ENCODE peak calls at places on chromosomes 6 and 20, in ten cellular contexts. N is right cardiac atrium; G is right lobe of liver; R is H1; C is kidney; M is uterus; S is CD8-positive, alpha-beta T cell; E is cardiac muscle cell; L is trophoblast cell; V is A549. H is an unnamed sample. For H3K4me1, the result is how much of the 10 kb centered on the place peaks cover.

GRCh38 chr6:95593025-95593424 is 15.7 kb downstream of the MANEA start:
- DNase-seq in N (no peak), L (no peak), S (no peak), V (no peak), M (no peak), C (no peak), R (no peak), E (no peak), G (no peak), H (no peak)

GRCh38 chr6:24704468-24704867 is 14.5 kb downstream of the C6orf62 start:
- DNase-seq in V (no peak), C (no peak), R (no peak), M (no peak), N (no peak), E (no peak), S (no peak), G (no peak), L (no peak), H (no peak)

GRCh38 chr6:51820555-51820954 is 266.9 kb downstream of the PKHD1 start:
- DNase-seq in G (no peak), R (no peak), V (no peak), L (no peak), S (no peak), C (no peak), N (no peak), E (peak), M (no peak), H (no peak)

GRCh38 chr6:45310118-45310788 is 17.9 kb upstream of the RUNX2 start:
- DNase-seq in N (no peak), E (no peak), M (no peak), S (peak), G (no peak), R (no peak), C (no peak), V (no peak), L (no peak), H (no peak)

GRCh38 chr6:168725821-168726220 is 284.8 kb downstream of the SMOC2 start:
- DNase-seq in L (no peak), S (no peak), C (no peak), G (no peak), N (no peak), M (no peak), E (no peak), R (no peak), V (no peak), H (no peak)

GRCh38 chr6:136146130-136146529 is 104.0 kb downstream of the MTFR2 start:
- DNase-seq in G (no peak), N (no peak), C (no peak), R (no peak), S (no peak), L (no peak), E (no peak), M (no peak), V (no peak), H (no peak)

GRCh38 chr6:13274707-13275434 is 53.5 kb downstream of the TBC1D7 start:
- DNase-seq in N (no peak), E (no peak), C (no peak), V (no peak), M (no peak), S (no peak), L (no peak), G (no peak), R (no peak), H (no peak)

GRCh38 chr20:23019403-23019802 is 15.7 kb upstream of the SSTR4 start:
- DNase-seq in R (no peak), C (no peak), S (no peak), L (no peak), E (no peak), N (no peak), V (no peak), G (no peak), M (no peak), H (no peak)

GRCh38 chr20:8330785-8331699 is 199.0 kb downstream of the PLCB1 start:
- DNase-seq in N (no peak), C (no peak), L (no peak), S (no peak), M (no peak), V (no peak), E (no peak), G (no peak), R (no peak), H (no peak)

GRCh38 chr6:127841811-127842210 is 59.0 kb downstream of the THEMIS start:
- DNase-seq in N (no peak), S (no peak), E (no peak), L (no peak), V (no peak), G (no peak), M (no peak), C (no peak), R (no peak), H (no peak)

GRCh38 chr20:57473246-57474042 is 51.5 kb downstream of the CTCFL start:
- DNase-seq in S (no peak), G (peak), L (no peak), V (no peak), M (no peak), C (peak), R (no peak), E (no peak), N (no peak), H (peak)

GRCh38 chr6:149086363-149086762 is 231.1 kb upstream of the TAB2 start:
- DNase-seq in M (no peak), N (no peak), E (no peak), V (no peak), S (no peak), R (no peak), G (no peak), L (no peak), C (no peak), H (no peak)

GRCh38 chr6:149084026-149084425 is 233.5 kb upstream of the TAB2 start:
- DNase-seq in N (no peak), L (no peak), G (no peak), E (no peak), M (no peak), S (no peak), R (no peak), C (no peak), V (no peak), H (no peak)

GRCh38 chr6:149087898-149088297 is 229.6 kb upstream of the TAB2 start:
- DNase-seq in N (no peak), E (no peak), M (no peak), G (no peak), V (no peak), L (peak), S (no peak), C (no peak), R (no peak), H (no peak)

GRCh38 chr6:149082320-149082719 is 235.2 kb upstream of the TAB2 start:
- DNase-seq in V (peak), G (peak), L (peak), R (peak), S (peak), M (peak), E (peak), C (peak), N (peak), H (peak)

GRCh38 chr6:149084761-149085574 is 232.5 kb upstream of the TAB2 start:
- DNase-seq in N (no peak), R (no peak), S (no peak), L (no peak), E (no peak), M (no peak), C (no peak), V (no peak), G (no peak), H (no peak)
- H3K4me1 ChIP-seq in N (under half), R (under half), S (under half), L (under half), E (under half), M (under half), C (under half), V (under half), G (under half), H (under half)

DNA sequence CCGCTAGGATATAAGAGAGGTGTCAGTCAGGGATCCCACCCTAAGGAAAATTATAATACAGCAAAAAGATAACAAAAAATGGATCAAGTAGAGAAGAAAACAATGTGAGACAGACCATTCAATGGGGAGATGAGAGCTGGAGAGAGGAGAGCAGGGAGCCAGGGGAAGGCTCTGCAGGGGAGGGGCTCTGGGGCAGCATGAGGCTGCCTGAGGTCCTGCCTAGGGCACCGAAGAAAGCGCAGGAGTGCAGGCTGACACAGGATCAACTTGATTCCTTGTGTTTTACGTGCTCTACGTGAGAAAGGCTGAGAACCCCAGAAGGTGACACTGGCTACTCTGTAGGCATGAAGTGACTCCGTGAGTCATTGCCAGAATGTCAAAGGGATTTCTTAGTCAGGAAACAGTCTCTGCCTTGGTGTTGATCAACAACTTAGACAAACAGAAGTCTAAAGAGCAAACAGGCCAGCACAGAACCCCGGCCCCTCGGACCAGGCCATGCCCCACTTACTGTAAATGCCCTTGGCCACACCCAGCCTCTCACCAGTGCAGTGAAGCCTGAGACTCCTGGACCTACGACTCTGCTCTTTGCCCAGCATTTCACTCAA is 290.1 kb upstream of the PRDM1 start:
- DNase-seq in N (no peak), S (no peak), E (no peak), L (peak), V (peak), R (no peak), M (no peak), C (no peak), G (peak), H (no peak)
- H3K4me1 ChIP-seq in N (under half), S (under half), E (under half), L (under half), V (half or more), R (under half), M (under half), C (under half), G (half or more), H (under half)

GRCh38 chr6:106799008-106799952 is 169.9 kb downstream of the QRSL1 start:
- DNase-seq in R (no peak), V (peak), L (no peak), C (no peak), S (no peak), N (no peak), M (no peak), G (no peak), E (peak), H (no peak)

GRCh38 chr6:106797186-106797585 is 167.8 kb downstream of the QRSL1 start:
- DNase-seq in E (no peak), V (no peak), L (no peak), N (no peak), G (no peak), C (no peak), R (no peak), S (no peak), M (no peak), H (no peak)

GRCh38 chr6:106794129-106794528 is 164.8 kb downstream of the QRSL1 start:
- DNase-seq in E (no peak), M (no peak), S (no peak), N (no peak), R (no peak), G (no peak), L (no peak), V (no peak), C (no peak), H (no peak)

GRCh38 chr6:106800379-106800778 is 171.0 kb downstream of the QRSL1 start:
- DNase-seq in C (no peak), S (no peak), L (no peak), E (no peak), G (no peak), N (no peak), M (no peak), R (no peak), V (no peak), H (no peak)

DNA sequence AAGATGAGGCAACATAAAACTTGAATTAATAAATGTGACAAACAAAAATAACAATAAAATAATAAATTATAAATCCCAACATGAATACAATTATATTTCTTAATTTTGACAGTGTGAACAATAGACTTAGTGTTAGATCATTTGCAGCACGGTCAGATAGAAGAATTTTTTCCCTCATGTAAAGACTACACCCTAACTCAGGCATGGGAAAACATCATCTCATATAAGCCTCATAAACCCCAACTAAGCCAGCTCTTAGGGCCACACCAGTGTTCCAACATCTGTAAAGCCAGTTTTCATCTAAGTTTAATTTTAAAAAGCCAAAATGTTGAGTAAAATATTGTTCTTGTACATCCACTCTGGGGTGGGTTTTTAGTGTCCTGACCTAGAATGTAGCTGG is 167.4 kb downstream of the QRSL1 start:
- DNase-seq in G (no peak), N (no peak), M (no peak), V (no peak), S (no peak), E (no peak), R (no peak), L (no peak), C (no peak), H (no peak)
- H3K4me1 ChIP-seq in G (under half), N (under half), M (under half), V (half or more), S (under half), E (under half), R (under half), L (under half), C (under half), H (under half)

DNA sequence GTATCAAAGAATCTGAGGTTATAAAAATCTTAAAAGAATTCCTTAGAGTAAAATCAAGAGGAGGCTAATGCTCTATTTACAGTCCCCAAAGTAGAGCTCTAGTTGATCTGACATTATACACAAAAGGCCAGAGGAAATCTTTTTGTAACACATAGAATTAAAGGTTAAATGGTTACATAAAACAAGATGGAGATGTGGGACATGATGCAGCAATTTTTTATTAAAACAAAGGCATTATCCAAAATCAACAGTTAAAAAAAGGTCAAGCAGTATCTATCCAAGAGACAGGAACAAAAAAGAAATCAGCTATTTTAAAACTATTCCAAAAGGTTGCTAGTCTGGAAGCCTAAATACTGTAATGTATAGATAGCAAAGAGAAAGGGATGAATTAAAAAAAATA is 20.4 kb downstream of the ELOVL5 start:
- DNase-seq in C (no peak), V (no peak), L (no peak), E (no peak), S (no peak), G (no peak), M (no peak), R (no peak), N (no peak), H (no peak)
- H3K4me1 ChIP-seq in C (under half), V (under half), L (under half), E (under half), S (under half), G (under half), M (under half), R (under half), N (under half), H (under half)

GRCh38 chr6:6679633-6680032 is 91.1 kb downstream of the LY86 start:
- DNase-seq in R (no peak), N (no peak), V (no peak), C (no peak), S (no peak), M (no peak), G (no peak), L (no peak), E (no peak), H (no peak)

GRCh38 chr6:6682225-6682624 is 93.7 kb downstream of the LY86 start:
- DNase-seq in N (no peak), C (no peak), V (no peak), M (no peak), R (no peak), L (no peak), S (no peak), E (no peak), G (no peak), H (no peak)

GRCh38 chr6:6683964-6684363 is 95.4 kb downstream of the LY86 start:
- DNase-seq in M (no peak), C (no peak), G (no peak), S (no peak), E (no peak), N (no peak), L (no peak), V (no peak), R (no peak), H (no peak)

GRCh38 chr6:6680524-6680923 is 92.0 kb downstream of the LY86 start:
- DNase-seq in R (no peak), L (no peak), M (no peak), N (no peak), V (no peak), S (no peak), C (no peak), G (no peak), E (no peak), H (no peak)

DNA sequence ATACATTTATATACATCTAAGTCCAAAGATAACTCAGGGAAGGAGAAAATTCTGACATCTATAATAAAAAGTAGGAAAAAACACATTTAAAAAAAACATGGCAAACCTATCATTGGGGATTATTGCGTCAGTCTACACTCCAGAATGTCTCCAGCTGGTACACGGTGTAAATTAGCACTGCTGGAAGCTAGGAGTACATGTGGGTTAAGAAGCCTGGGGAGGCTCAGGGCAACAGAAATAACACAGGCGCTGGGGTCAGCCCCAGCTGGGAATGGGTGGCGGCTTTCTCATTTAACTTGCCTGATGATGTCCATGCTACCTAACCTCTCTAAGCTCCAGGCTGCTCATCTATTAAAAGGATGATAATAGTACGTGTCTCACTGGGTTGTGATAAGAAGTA is 92.9 kb downstream of the LY86 start:
- DNase-seq in C (no peak), R (no peak), E (no peak), L (no peak), V (no peak), N (no peak), M (no peak), G (no peak), S (no peak), H (no peak)
- H3K4me1 ChIP-seq in C (under half), R (under half), E (under half), L (under half), V (under half), N (under half), M (under half), G (under half), S (under half), H (under half)

GRCh38 chr6:36028088-36028886 is 679 bp downstream of the MAPK14 start:
- DNase-seq in V (no peak), R (peak), S (peak), M (peak), L (peak), G (peak), N (peak), C (peak), E (peak), H (peak)
- H3K4me1 ChIP-seq in V (under half), R (under half), S (under half), M (under half), L (under half), G (under half), N (under half), C (under half), E (under half), H (half or more)

GRCh38 chr20:63745961-63746765 is 6.6 kb downstream of the SLC2A4RG start:
- DNase-seq in N (no peak), M (no peak), R (no peak), E (no peak), L (no peak), S (no peak), V (no peak), C (peak), G (peak), H (no peak)
- H3K4me1 ChIP-seq in N (under half), M (under half), R (under half), E (under half), L (under half), S (under half), V (under half), C (under half), G (under half), H (under half)